ENCODE peak calls at places on chromosome 15, in nine cellular contexts. One of them, this sample, is unnamed.

GRCh38 chr15:40847225-40847961 is 3.5 kb downstream of the SPINT1 start:
- DNase-seq in H9: peak; percentile 80
- DNase-seq in astrocyte of the spinal cord: no peak
- DNase-seq in ovary: no peak
- DNase-seq in dorsolateral prefrontal cortex: no peak
- DNase-seq in bronchial epithelial cell: peak; percentile 80
- DNase-seq in HL-60: peak; percentile 96
- DNase-seq in neural crest cell: no peak
- DNase-seq in MM.1S: peak; percentile 70
- DNase-seq in this sample: peak; percentile 69

GRCh38 chr15:65954289-65954741 is 85.0 kb downstream of the RAB11A start:
- DNase-seq in H9: peak; percentile 93
- DNase-seq in astrocyte of the spinal cord: peak; percentile 77
- DNase-seq in ovary: no peak
- DNase-seq in dorsolateral prefrontal cortex: no peak
- DNase-seq in bronchial epithelial cell: peak; percentile 50
- DNase-seq in HL-60: no peak
- DNase-seq in neural crest cell: peak; percentile 9
- DNase-seq in MM.1S: peak; percentile 60
- DNase-seq in this sample: peak; percentile 82

GRCh38 chr15:90915216-90915807 is 12.2 kb downstream of the MAN2A2 start:
- DNase-seq in H9: no peak
- DNase-seq in astrocyte of the spinal cord: no peak
- DNase-seq in ovary: no peak
- DNase-seq in dorsolateral prefrontal cortex: no peak
- DNase-seq in bronchial epithelial cell: no peak
- DNase-seq in HL-60: no peak
- DNase-seq in neural crest cell: no peak
- DNase-seq in MM.1S: no peak
- DNase-seq in this sample: no peak

GRCh38 chr15:92937880-92938279 is 37.8 kb downstream of the CHD2 start:
- DNase-seq in H9: no peak
- DNase-seq in astrocyte of the spinal cord: no peak
- DNase-seq in ovary: no peak
- DNase-seq in dorsolateral prefrontal cortex: no peak
- DNase-seq in bronchial epithelial cell: no peak
- DNase-seq in HL-60: no peak
- DNase-seq in neural crest cell: no peak
- DNase-seq in MM.1S: no peak
- DNase-seq in this sample: no peak

GRCh38 chr15:52243697-52244555 is 51.7 kb downstream of the MYO5C start:
- DNase-seq in H9: no peak
- DNase-seq in astrocyte of the spinal cord: no peak
- DNase-seq in ovary: no peak
- DNase-seq in dorsolateral prefrontal cortex: no peak
- DNase-seq in bronchial epithelial cell: no peak
- DNase-seq in HL-60: peak; percentile 71
- DNase-seq in neural crest cell: no peak
- DNase-seq in MM.1S: no peak
- DNase-seq in this sample: no peak

GRCh38 chr15:64343222-64343621 is 12.8 kb downstream of the CSNK1G1 start:
- DNase-seq in H9: no peak
- DNase-seq in astrocyte of the spinal cord: no peak
- DNase-seq in ovary: no peak
- DNase-seq in dorsolateral prefrontal cortex: no peak
- DNase-seq in bronchial epithelial cell: no peak
- DNase-seq in HL-60: no peak
- DNase-seq in neural crest cell: no peak
- DNase-seq in MM.1S: no peak
- DNase-seq in this sample: no peak

GRCh38 chr15:52678036-52678467 is 1.1 kb downstream of the ATOSA start:
- DNase-seq in H9: peak; percentile 46
- DNase-seq in astrocyte of the spinal cord: peak; percentile 62
- DNase-seq in ovary: peak; percentile 68
- DNase-seq in dorsolateral prefrontal cortex: peak; percentile 58
- DNase-seq in bronchial epithelial cell: peak; percentile 57
- DNase-seq in HL-60: no peak
- DNase-seq in neural crest cell: peak; percentile 6
- DNase-seq in MM.1S: peak; percentile 83
- DNase-seq in this sample: peak; percentile 66

GRCh38 chr15:63362196-63362595 is 19.4 kb downstream of the CA12 start:
- DNase-seq in H9: no peak
- DNase-seq in astrocyte of the spinal cord: no peak
- DNase-seq in ovary: no peak
- DNase-seq in dorsolateral prefrontal cortex: no peak
- DNase-seq in bronchial epithelial cell: no peak
- DNase-seq in HL-60: no peak
- DNase-seq in neural crest cell: no peak
- DNase-seq in MM.1S: no peak
- DNase-seq in this sample: no peak

GRCh38 chr15:68228143-68228970 is 1.2 kb downstream of the CLN6 start:
- DNase-seq in H9: no peak
- DNase-seq in astrocyte of the spinal cord: peak; percentile 14
- DNase-seq in ovary: no peak
- DNase-seq in dorsolateral prefrontal cortex: no peak
- DNase-seq in bronchial epithelial cell: peak; percentile 0
- DNase-seq in HL-60: no peak
- DNase-seq in neural crest cell: no peak
- DNase-seq in MM.1S: peak; percentile 46
- DNase-seq in this sample: peak; percentile 21

GRCh38 chr15:74988007-74988800 is 7.2 kb upstream of the SCAMP5 start:
- DNase-seq in H9: peak; percentile 73
- DNase-seq in astrocyte of the spinal cord: peak; percentile 6
- DNase-seq in ovary: peak; percentile 13
- DNase-seq in dorsolateral prefrontal cortex: no peak
- DNase-seq in bronchial epithelial cell: peak; percentile 50
- DNase-seq in HL-60: no peak
- DNase-seq in neural crest cell: no peak
- DNase-seq in MM.1S: peak; percentile 73
- DNase-seq in this sample: peak; percentile 64

GRCh38 chr15:86016750-86017149 is 62.9 kb upstream of the AGBL1 start:
- DNase-seq in H9: no peak
- DNase-seq in astrocyte of the spinal cord: no peak
- DNase-seq in ovary: no peak
- DNase-seq in dorsolateral prefrontal cortex: no peak
- DNase-seq in bronchial epithelial cell: peak; percentile 17
- DNase-seq in HL-60: no peak
- DNase-seq in neural crest cell: no peak
- DNase-seq in MM.1S: no peak
- DNase-seq in this sample: peak; percentile 29

GRCh38 chr15:85443593-85444328 is 63.4 kb downstream of the AKAP13 start:
- DNase-seq in H9: no peak
- DNase-seq in astrocyte of the spinal cord: peak; percentile 50
- DNase-seq in ovary: no peak
- DNase-seq in dorsolateral prefrontal cortex: no peak
- DNase-seq in bronchial epithelial cell: peak; percentile 96
- DNase-seq in HL-60: no peak
- DNase-seq in neural crest cell: no peak
- DNase-seq in MM.1S: peak; percentile 48
- DNase-seq in this sample: peak; percentile 68

GRCh38 chr15:70510433-70510832 is 252.9 kb downstream of the UACA start:
- DNase-seq in H9: no peak
- DNase-seq in astrocyte of the spinal cord: no peak
- DNase-seq in ovary: no peak
- DNase-seq in dorsolateral prefrontal cortex: no peak
- DNase-seq in bronchial epithelial cell: no peak
- DNase-seq in HL-60: no peak
- DNase-seq in neural crest cell: no peak
- DNase-seq in MM.1S: no peak
- DNase-seq in this sample: no peak

GRCh38 chr15:70509282-70510272 is 253.8 kb downstream of the UACA start:
- DNase-seq in H9: no peak
- DNase-seq in astrocyte of the spinal cord: no peak
- DNase-seq in ovary: no peak
- DNase-seq in dorsolateral prefrontal cortex: no peak
- DNase-seq in bronchial epithelial cell: peak; percentile 41
- DNase-seq in HL-60: peak; percentile 94
- DNase-seq in neural crest cell: no peak
- DNase-seq in MM.1S: no peak
- DNase-seq in this sample: no peak

GRCh38 chr15:70507772-70508351 is 255.5 kb downstream of the UACA start:
- DNase-seq in H9: no peak
- DNase-seq in astrocyte of the spinal cord: peak; percentile 37
- DNase-seq in ovary: no peak
- DNase-seq in dorsolateral prefrontal cortex: no peak
- DNase-seq in bronchial epithelial cell: peak; percentile 98
- DNase-seq in HL-60: peak; percentile 69
- DNase-seq in neural crest cell: no peak
- DNase-seq in MM.1S: no peak
- DNase-seq in this sample: peak; percentile 77

GRCh38 chr15:70505971-70506887 is 257.1 kb downstream of the UACA start:
- DNase-seq in H9: peak; percentile 57
- DNase-seq in astrocyte of the spinal cord: peak; percentile 20
- DNase-seq in ovary: no peak
- DNase-seq in dorsolateral prefrontal cortex: no peak
- DNase-seq in bronchial epithelial cell: no peak
- DNase-seq in HL-60: no peak
- DNase-seq in neural crest cell: no peak
- DNase-seq in MM.1S: no peak
- DNase-seq in this sample: no peak

DNA sequence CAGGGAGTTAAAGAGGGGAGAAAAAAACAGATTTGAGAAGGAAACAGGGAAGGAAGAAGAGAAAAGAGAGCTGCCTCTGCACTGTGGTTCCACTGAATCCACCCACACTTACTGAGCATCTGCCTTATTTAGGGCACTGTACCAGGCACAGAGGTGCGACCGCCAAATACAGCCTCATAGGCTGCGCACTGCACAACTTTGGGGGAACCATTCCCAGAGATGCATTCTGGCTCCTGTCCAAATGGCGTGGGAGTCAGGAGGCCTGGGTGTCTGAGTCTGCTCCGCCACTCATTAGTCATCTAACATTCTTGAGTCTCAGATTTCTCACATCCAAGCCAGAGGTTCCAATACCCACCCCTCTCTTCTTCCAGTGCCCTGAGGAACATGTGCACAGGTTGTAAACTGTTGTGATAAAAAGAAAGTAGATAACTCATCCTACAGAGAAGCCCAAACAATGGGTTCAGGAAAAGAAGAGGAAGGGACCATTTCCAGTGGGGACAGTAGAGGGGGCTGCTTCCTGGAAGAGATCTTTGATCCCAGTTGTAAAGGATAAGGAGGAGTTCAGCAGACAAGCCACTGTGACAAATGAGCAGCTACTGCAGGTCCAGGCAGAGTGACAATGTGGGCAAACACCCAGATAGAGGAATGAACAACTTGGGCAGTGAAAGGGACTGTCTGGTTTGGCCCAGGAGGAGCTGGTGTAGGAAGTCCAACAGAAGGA is 254.6 kb downstream of the UACA start:
- DNase-seq in H9: no peak
- DNase-seq in astrocyte of the spinal cord: peak; percentile 86
- DNase-seq in ovary: no peak
- DNase-seq in dorsolateral prefrontal cortex: no peak
- DNase-seq in bronchial epithelial cell: peak; percentile 95
- DNase-seq in HL-60: peak; percentile 45
- DNase-seq in neural crest cell: no peak
- DNase-seq in MM.1S: no peak
- DNase-seq in this sample: peak; percentile 97
- TF ChIP-seq CTCF in H9: peak; percentile 49
- TF ChIP-seq CTCF in astrocyte of the spinal cord: no peak
- TF ChIP-seq CTCF in ovary: no peak
- TF ChIP-seq CTCF in dorsolateral prefrontal cortex: no peak
- TF ChIP-seq CTCF in bronchial epithelial cell: no peak
- TF ChIP-seq CTCF in HL-60: no peak
- TF ChIP-seq CTCF in neural crest cell: no peak
- TF ChIP-seq CTCF in MM.1S: no peak
- TF ChIP-seq CTCF in this sample: no peak

GRCh38 chr15:57655809-57656208 is 50.7 kb upstream of the POLR2M start:
- DNase-seq in H9: no peak
- DNase-seq in astrocyte of the spinal cord: no peak
- DNase-seq in ovary: no peak
- DNase-seq in dorsolateral prefrontal cortex: no peak
- DNase-seq in bronchial epithelial cell: no peak
- DNase-seq in HL-60: no peak
- DNase-seq in neural crest cell: no peak
- DNase-seq in MM.1S: no peak
- DNase-seq in this sample: no peak
- TF ChIP-seq CTCF in H9: peak; percentile 33
- TF ChIP-seq CTCF in astrocyte of the spinal cord: no peak
- TF ChIP-seq CTCF in ovary: no peak
- TF ChIP-seq CTCF in dorsolateral prefrontal cortex: no peak
- TF ChIP-seq CTCF in bronchial epithelial cell: no peak
- TF ChIP-seq CTCF in HL-60: no peak
- TF ChIP-seq CTCF in neural crest cell: no peak
- TF ChIP-seq CTCF in MM.1S: no peak
- TF ChIP-seq CTCF in this sample: no peak

GRCh38 chr15:98874773-98875172 is 132.8 kb downstream of the PGPEP1L start:
- DNase-seq in H9: no peak
- DNase-seq in astrocyte of the spinal cord: no peak
- DNase-seq in ovary: peak; percentile 49
- DNase-seq in dorsolateral prefrontal cortex: no peak
- DNase-seq in bronchial epithelial cell: peak; percentile 86
- DNase-seq in HL-60: no peak
- DNase-seq in neural crest cell: no peak
- DNase-seq in MM.1S: peak; percentile 86
- DNase-seq in this sample: peak; percentile 62

GRCh38 chr15:98873441-98874218 is 134.0 kb downstream of the PGPEP1L start:
- DNase-seq in H9: no peak
- DNase-seq in astrocyte of the spinal cord: peak; percentile 88
- DNase-seq in ovary: no peak
- DNase-seq in dorsolateral prefrontal cortex: no peak
- DNase-seq in bronchial epithelial cell: peak; percentile 89
- DNase-seq in HL-60: peak; percentile 91
- DNase-seq in neural crest cell: no peak
- DNase-seq in MM.1S: peak; percentile 89
- DNase-seq in this sample: peak; percentile 97

GRCh38 chr15:98872777-98873176 is 134.8 kb downstream of the PGPEP1L start:
- DNase-seq in H9: no peak
- DNase-seq in astrocyte of the spinal cord: no peak
- DNase-seq in ovary: no peak
- DNase-seq in dorsolateral prefrontal cortex: no peak
- DNase-seq in bronchial epithelial cell: peak; percentile 43
- DNase-seq in HL-60: no peak
- DNase-seq in neural crest cell: no peak
- DNase-seq in MM.1S: no peak
- DNase-seq in this sample: peak; percentile 40

GRCh38 chr15:98875309-98875708 is 132.3 kb downstream of the PGPEP1L start:
- DNase-seq in H9: no peak
- DNase-seq in astrocyte of the spinal cord: no peak
- DNase-seq in ovary: no peak
- DNase-seq in dorsolateral prefrontal cortex: no peak
- DNase-seq in bronchial epithelial cell: no peak
- DNase-seq in HL-60: no peak
- DNase-seq in neural crest cell: no peak
- DNase-seq in MM.1S: peak; percentile 15
- DNase-seq in this sample: no peak

GRCh38 chr15:98874359-98874758 is 133.2 kb downstream of the PGPEP1L start:
- DNase-seq in H9: no peak
- DNase-seq in astrocyte of the spinal cord: no peak
- DNase-seq in ovary: no peak
- DNase-seq in dorsolateral prefrontal cortex: no peak
- DNase-seq in bronchial epithelial cell: no peak
- DNase-seq in HL-60: no peak
- DNase-seq in neural crest cell: no peak
- DNase-seq in MM.1S: peak; percentile 33
- DNase-seq in this sample: no peak
- TF ChIP-seq CTCF in H9: no peak
- TF ChIP-seq CTCF in astrocyte of the spinal cord: no peak
- TF ChIP-seq CTCF in ovary: no peak
- TF ChIP-seq CTCF in dorsolateral prefrontal cortex: no peak
- TF ChIP-seq CTCF in bronchial epithelial cell: no peak
- TF ChIP-seq CTCF in HL-60: no peak
- TF ChIP-seq CTCF in neural crest cell: no peak
- TF ChIP-seq CTCF in MM.1S: no peak
- TF ChIP-seq CTCF in this sample: no peak

GRCh38 chr15:24678485-24678884 is 2.9 kb downstream of the NPAP1 start:
- DNase-seq in H9: no peak
- DNase-seq in astrocyte of the spinal cord: no peak
- DNase-seq in ovary: no peak
- DNase-seq in dorsolateral prefrontal cortex: no peak
- DNase-seq in bronchial epithelial cell: peak; percentile 21
- DNase-seq in HL-60: no peak
- DNase-seq in neural crest cell: no peak
- DNase-seq in MM.1S: no peak
- DNase-seq in this sample: no peak
- TF ChIP-seq CTCF in H9: peak; percentile 49
- TF ChIP-seq CTCF in astrocyte of the spinal cord: no peak
- TF ChIP-seq CTCF in ovary: no peak
- TF ChIP-seq CTCF in dorsolateral prefrontal cortex: no peak
- TF ChIP-seq CTCF in bronchial epithelial cell: peak; percentile 27
- TF ChIP-seq CTCF in HL-60: no peak
- TF ChIP-seq CTCF in neural crest cell: no peak
- TF ChIP-seq CTCF in MM.1S: no peak
- TF ChIP-seq CTCF in this sample: no peak

This sample was measured in MCF 10A.